ENCODE peak calls at places on chromosomes 16 and 17, in nine cellular contexts. R, O, J, A, W, C, G, U and Q are unnamed samples.
A peak's percentile ranks its signal among the peaks of the same experiment; 100 is the strongest.

GRCh38 chr17:43418441-43419374 is 19.9 kb downstream of the ARL4D start:
- DNase-seq in R (peak; percentile 68), O (no peak), J (no peak), A (no peak), W (peak; percentile 76), C (peak; percentile 93), G (no peak), U (peak; percentile 82), Q (no peak)

GRCh38 chr16:477287-477686 is 50.2 kb upstream of the CAPN15 start:
- DNase-seq in R (no peak), O (no peak), J (no peak), A (no peak), W (no peak), C (no peak), G (no peak), U (no peak), Q (no peak)

GRCh38 chr17:9828296-9829059 is 2.8 kb downstream of the GLP2R start:
- DNase-seq in R (no peak), O (no peak), J (no peak), A (no peak), W (peak; percentile 73), C (no peak), G (no peak), U (no peak), Q (no peak)

GRCh38 chr16:19291459-19291858 is 5.9 kb downstream of the CLEC19A start:
- DNase-seq in R (peak; percentile 57), O (no peak), J (no peak), A (no peak), W (no peak), C (no peak), G (no peak), U (no peak), Q (no peak)

GRCh38 chr17:27586203-27586701 is 44.7 kb upstream of the LGALS9 start:
- DNase-seq in R (no peak), O (no peak), J (no peak), A (no peak), W (no peak), C (no peak), G (no peak), U (no peak), Q (no peak)

GRCh38 chr16:54121084-54121483 is 165.5 kb downstream of the IRX3 start:
- DNase-seq in R (no peak), O (no peak), J (no peak), A (no peak), W (no peak), C (no peak), G (no peak), U (no peak), Q (no peak)

GRCh38 chr16:3094289-3095027 is 4.6 kb downstream of the ZSCAN10 start:
- DNase-seq in R (no peak), O (peak; percentile 19), J (peak; percentile 62), A (peak; percentile 48), W (peak; percentile 65), C (no peak), G (no peak), U (no peak), Q (no peak)

GRCh38 chr16:8934601-8935000 is 29.1 kb downstream of the USP7 start:
- DNase-seq in R (no peak), O (no peak), J (no peak), A (no peak), W (no peak), C (no peak), G (no peak), U (no peak), Q (no peak)

GRCh38 chr17:11278186-11278983 is 37.4 kb downstream of the SHISA6 start:
- DNase-seq in R (no peak), O (no peak), J (no peak), A (no peak), W (no peak), C (no peak), G (no peak), U (no peak), Q (no peak)

GRCh38 chr17:16989953-16990860 is 18.3 kb upstream of the TNFRSF13B start:
- DNase-seq in R (no peak), O (no peak), J (peak; percentile 41), A (no peak), W (no peak), C (no peak), G (no peak), U (no peak), Q (no peak)

GRCh38 chr17:77606146-77606864 is 352.2 kb upstream of the TNRC6C start:
- DNase-seq in R (no peak), O (no peak), J (no peak), A (no peak), W (no peak), C (no peak), G (no peak), U (no peak), Q (no peak)

GRCh38 chr17:61551255-61551742 is 39.7 kb downstream of the NACA2 start:
- DNase-seq in R (no peak), O (peak; percentile 62), J (peak; percentile 58), A (no peak), W (peak; percentile 45), C (peak; percentile 58), G (no peak), U (no peak), Q (no peak)

GRCh38 chr17:57928898-57929297 is 26.3 kb downstream of the CUEDC1 start:
- DNase-seq in R (no peak), O (no peak), J (no peak), A (no peak), W (no peak), C (no peak), G (no peak), U (no peak), Q (no peak)